ENCODE peak calls at places on chromosomes 3 and 15, in five cellular contexts. P is ACHN; R is stimulated activated CD8-positive, alpha-beta memory T cell treated with anti-CD3 and anti-CD28 coated beads, Interleukin-2, amount 100 ng/mL, for 1 hour; Y is bronchial epithelial cell; C is brain pericyte. S is an unnamed sample.

GRCh38 chr15:72847806-72848205 is 64.2 kb upstream of the ADPGK start:
- DNase-seq in P (no peak), R (no peak), Y (no peak), C (no peak), S (no peak)

GRCh38 chr3:56776551-56776950 is 25.2 kb downstream of the ARHGEF3 start:
- DNase-seq in P (no peak), R (no peak), Y (no peak), C (no peak), S (no peak)

GRCh38 chr3:36302110-36302509 is 78.2 kb upstream of the STAC start:
- DNase-seq in P (no peak), R (no peak), Y (no peak), C (no peak), S (no peak)

GRCh38 chr15:63694184-63694583 is 97.0 kb downstream of the FBXL22 start:
- DNase-seq in P (no peak), R (no peak), Y (no peak), C (no peak), S (no peak)

GRCh38 chr3:131630117-131630516 is 127.3 kb upstream of the MRPL3 start:
- DNase-seq in P (no peak), R (no peak), Y (peak), C (no peak), S (no peak)

GRCh38 chr3:134904333-134904771 is 109.3 kb downstream of the EPHB1 start:
- DNase-seq in P (peak), R (no peak), Y (no peak), C (no peak), S (no peak)

GRCh38 chr15:45705510-45706473 is 71.0 kb downstream of the SQOR start:
- DNase-seq in P (peak), R (peak), Y (peak), C (peak), S (peak)

GRCh38 chr3:47825590-47825989 is 22.7 kb downstream of the DHX30 start:
- DNase-seq in P (no peak), R (no peak), Y (no peak), C (no peak), S (no peak)

GRCh38 chr3:73037369-73037699 is 24.1 kb upstream of the EBLN2 start:
- DNase-seq in P (no peak), R (no peak), Y (no peak), C (peak), S (no peak)

GRCh38 chr3:187139126-187139894 is at the start of gene RPL39L:
- DNase-seq in P (peak), R (peak), Y (peak), C (peak), S (peak)

GRCh38 chr3:60386311-60386710 is 864.9 kb downstream of the FHIT start:
- DNase-seq in P (no peak), R (no peak), Y (no peak), C (no peak), S (no peak)

GRCh38 chr3:2511356-2511755 is 412.7 kb downstream of the CNTN4 start:
- DNase-seq in P (no peak), R (no peak), Y (no peak), C (no peak), S (no peak)

GRCh38 chr3:196694941-196695848 is 16.9 kb downstream of the CEP19 start:
- DNase-seq in P (no peak), R (no peak), Y (no peak), C (no peak), S (no peak)